ENCODE peak calls at places on chromosomes 5 and 9, in four cellular contexts. F is choroid plexus epithelial cell, C is mucosa of descending colon, Y is lower lobe of right lung. A is an unnamed sample.

GRCh38 chr9:130682490-130683121 is 11.0 kb upstream of the EXOSC2 start:
- DNase-seq in F (peak), Y (peak), C (peak), A (peak)

GRCh38 chr5:156913719-156914370 is 49.2 kb downstream of the TIMD4 start:
- DNase-seq in Y (no peak), F (no peak), C (peak), A (peak)

GRCh38 chr5:181186902-181187499 is 18.0 kb downstream of the TRIM7 start:
- DNase-seq in C (no peak), Y (peak), F (no peak), A (no peak)

GRCh38 chr9:122498883-122499288 is 11.7 kb upstream of the OR1J2 start:
- DNase-seq in C (peak), Y (no peak), F (peak), A (peak)

GRCh38 chr5:135491552-135492318 is 39.6 kb upstream of the TIFAB start:
- DNase-seq in F (no peak), C (no peak), Y (peak), A (no peak)

GRCh38 chr5:180313677-180314076 is 21.8 kb upstream of the MAPK9 start:
- DNase-seq in C (peak), Y (peak), F (no peak), A (no peak)

GRCh38 chr5:82421119-82421518 is 143.0 kb upstream of the RPS23 start:
- DNase-seq in Y (no peak), C (no peak), F (peak), A (no peak)

GRCh38 chr5:66872688-66873333 is 276.6 kb downstream of the MAST4 start:
- DNase-seq in C (no peak), F (no peak), Y (no peak), A (no peak)

GRCh38 chr5:97762483-97762882 is 579.4 kb upstream of the RIOK2 start:
- DNase-seq in C (no peak), Y (no peak), F (no peak), A (no peak)

GRCh38 chr9:133054966-133055365 is 6.8 kb upstream of the CEL start:
- DNase-seq in Y (no peak), C (no peak), F (peak), A (peak)

GRCh38 chr5:44619875-44620610 is 188.7 kb upstream of the MRPS30 start:
- DNase-seq in C (no peak), Y (no peak), F (no peak), A (no peak)

GRCh38 chr9:116471093-116471906 is 215.8 kb upstream of the TRIM32 start:
- DNase-seq in F (peak), C (no peak), Y (no peak), A (no peak)

GRCh38 chr9:91245432-91246313 is 116.0 kb downstream of the AUH start:
- DNase-seq in C (no peak), Y (no peak), F (peak), A (peak)

GRCh38 chr5:83149671-83150070 is 72.3 kb downstream of the XRCC4 start:
- DNase-seq in F (peak), C (no peak), Y (no peak), A (no peak)

GRCh38 chr5:39495294-39495693 is 70.5 kb upstream of the DAB2 start:
- DNase-seq in Y (no peak), F (peak), C (no peak), A (no peak)

GRCh38 chr9:136270173-136270710 is 24.6 kb upstream of the QSOX2 start:
- DNase-seq in Y (no peak), F (no peak), C (no peak), A (no peak)

GRCh38 chr5:40648150-40648549 is 31.6 kb upstream of the PTGER4 start:
- DNase-seq in Y (no peak), F (no peak), C (no peak), A (no peak)

GRCh38 chr5:122704247-122705036 is 70.4 kb upstream of the SNX2 start:
- DNase-seq in F (peak), C (no peak), Y (no peak), A (no peak)

GRCh38 chr9:21527579-21527978 is 45.5 kb upstream of the IFNE start:
- DNase-seq in C (no peak), Y (no peak), F (no peak), A (peak)

GRCh38 chr5:29950416-29951145 is 1242.9 kb upstream of the CDH6 start:
- DNase-seq in F (no peak), C (no peak), Y (no peak), A (no peak)

GRCh38 chr5:107698286-107698685 is 27.5 kb upstream of the EFNA5 start:
- DNase-seq in F (peak), Y (no peak), C (no peak), A (no peak)

GRCh38 chr5:138611295-138612220 is 36.4 kb upstream of the HSPA9 start:
- DNase-seq in Y (no peak), F (peak), C (no peak), A (peak)

GRCh38 chr9:131405429-131405828 is 11.5 kb downstream of the PRRC2B start:
- DNase-seq in C (no peak), Y (no peak), F (peak), A (no peak)

GRCh38 chr9:19409406-19410194 is 791 bp downstream of the ACER2 start:
- DNase-seq in Y (no peak), C (peak), F (no peak), A (peak)

GRCh38 chr5:102196481-102196880 is 99.6 kb downstream of the SLCO4C1 start:
- DNase-seq in C (no peak), F (no peak), Y (no peak), A (no peak)

GRCh38 chr9:84146893-84147705 is 166.5 kb downstream of the RMI1 start:
- DNase-seq in F (no peak), C (peak), Y (no peak), A (no peak)

GRCh38 chr9:108953983-108954574 is 19.9 kb downstream of the ABITRAM start:
- DNase-seq in F (peak), C (peak), Y (no peak), A (peak)

GRCh38 chr5:153959134-153959957 is 79.4 kb downstream of the FAM114A2 start:
- DNase-seq in C (no peak), F (peak), Y (no peak), A (no peak)

GRCh38 chr5:156532921-156533320 is 206.0 kb downstream of the SGCD start:
- DNase-seq in C (peak), Y (no peak), F (no peak), A (no peak)

GRCh38 chr9:136991993-136992818 is at the start of gene PAXX:
- DNase-seq in Y (peak), C (peak), F (peak), A (peak)

GRCh38 chr5:136192015-136192525 is 892 bp downstream of the SMIM32 start:
- DNase-seq in F (peak), C (peak), Y (no peak), A (peak)

GRCh38 chr5:106423109-106423897 is 1247.4 kb downstream of the EFNA5 start:
- DNase-seq in Y (no peak), F (no peak), C (no peak), A (no peak)

GRCh38 chr5:25241981-25242380 is 597.2 kb upstream of the CDH10 start:
- DNase-seq in C (no peak), Y (no peak), F (no peak), A (no peak)

GRCh38 chr5:96716716-96717115 is 54.5 kb downstream of the CAST start:
- DNase-seq in F (no peak), Y (no peak), C (no peak), A (no peak)

GRCh38 chr9:18438300-18438925 is 35.5 kb upstream of the ADAMTSL1 start:
- DNase-seq in C (no peak), Y (peak), F (peak), A (no peak)

GRCh38 chr9:71384343-71384742 is 262.9 kb upstream of the TRPM3 start:
- DNase-seq in F (no peak), Y (no peak), C (no peak), A (no peak)

GRCh38 chr9:2461886-2462285 is 159.7 kb upstream of the VLDLR start:
- DNase-seq in C (no peak), F (peak), Y (no peak), A (no peak)

DNA sequence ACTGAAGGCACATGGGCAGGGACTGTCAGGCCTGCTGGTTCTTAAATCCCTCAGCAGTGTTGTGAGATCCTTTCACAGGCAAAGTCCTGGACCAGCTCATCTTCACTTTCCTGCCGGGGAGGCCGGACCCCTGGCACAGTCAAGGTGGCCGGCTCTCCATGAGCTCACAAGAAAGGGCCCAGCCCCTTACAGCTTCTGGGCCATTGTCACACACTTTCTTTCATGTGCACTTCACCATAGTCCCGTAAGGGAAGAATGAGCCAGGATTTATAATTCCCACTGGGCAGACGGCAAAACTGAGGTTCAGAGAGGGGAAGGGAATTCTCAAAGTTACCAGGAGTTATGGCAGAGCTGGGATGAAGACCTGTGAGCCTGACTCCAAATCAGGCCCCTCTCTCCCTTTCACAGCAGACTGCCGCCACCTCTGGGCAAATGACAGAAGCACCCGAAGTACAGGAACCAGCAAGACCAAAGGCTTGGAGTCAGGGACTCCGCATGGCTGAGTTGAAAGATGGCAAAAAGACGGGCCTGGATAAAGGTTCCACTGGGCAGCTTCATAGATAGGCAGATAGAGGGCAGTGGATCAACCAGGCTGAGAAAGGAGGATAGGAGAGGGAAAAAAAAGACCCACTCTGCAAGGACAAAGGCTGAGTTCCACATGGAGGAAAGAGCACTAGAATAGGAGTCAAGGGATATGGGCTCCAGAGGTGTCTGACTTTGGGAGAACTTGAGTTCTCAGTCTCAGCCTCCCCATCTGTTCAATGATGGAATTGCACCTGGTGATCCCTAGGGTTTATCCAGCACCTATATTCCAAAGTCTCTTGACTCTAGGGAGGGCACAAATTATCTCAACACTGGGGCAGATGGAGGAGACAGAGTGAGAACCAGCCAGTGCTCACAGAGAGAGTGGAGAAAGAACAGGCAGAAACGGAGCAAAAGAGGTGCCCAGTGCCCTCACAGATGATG is 128.7 kb downstream of the PAX5 start:
- DNase-seq in Y (no peak), C (no peak), F (no peak), A (no peak)
- TF ChIP-seq CTCF in Y (no peak), C (no peak), F (peak), A (no peak)

GRCh38 chr9:113456235-113456634 is 7.3 kb upstream of the RGS3 start:
- DNase-seq in Y (no peak), F (peak), C (no peak), A (no peak)

GRCh38 chr9:113452206-113452605 is 11.3 kb upstream of the RGS3 start:
- DNase-seq in C (no peak), Y (no peak), F (no peak), A (no peak)

GRCh38 chr9:113454914-113455761 is 8.4 kb upstream of the RGS3 start:
- DNase-seq in C (peak), F (peak), Y (peak), A (no peak)
- TF ChIP-seq CTCF in C (no peak), F (no peak), Y (no peak), A (no peak)

GRCh38 chr9:95840096-95840495 is 35.4 kb upstream of the ERCC6L2 start:
- DNase-seq in F (peak), C (no peak), Y (no peak), A (no peak)

GRCh38 chr9:95841377-95841776 is 34.1 kb upstream of the ERCC6L2 start:
- DNase-seq in C (no peak), F (no peak), Y (no peak), A (no peak)

GRCh38 chr9:95848764-95849163 is 26.7 kb upstream of the ERCC6L2 start:
- DNase-seq in C (no peak), Y (no peak), F (no peak), A (no peak)

DNA sequence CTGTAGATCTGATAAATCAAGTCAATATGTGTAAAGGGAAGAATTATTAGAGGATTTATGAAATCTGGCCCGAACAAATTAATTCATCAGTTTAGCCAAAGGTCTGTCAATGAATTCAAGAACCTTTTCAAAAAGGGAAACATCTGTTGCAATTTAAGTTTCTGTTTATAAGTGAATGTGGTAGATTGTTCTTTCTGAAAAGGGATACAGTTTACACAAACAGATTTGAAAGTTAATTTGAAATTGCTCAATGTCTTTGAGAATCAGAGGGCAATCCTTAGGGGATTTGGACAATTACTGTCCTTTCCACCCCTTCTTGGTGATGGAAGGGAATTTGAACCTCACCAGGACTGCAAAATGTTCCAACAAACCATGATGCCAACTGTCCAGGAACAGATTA is 29.7 kb upstream of the ERCC6L2 start:
- DNase-seq in F (no peak), C (no peak), Y (no peak), A (no peak)
- TF ChIP-seq CTCF in F (no peak), C (no peak), Y (no peak), A (no peak)

GRCh38 chr5:11384441-11385250 is 519.6 kb downstream of the CTNND2 start:
- DNase-seq in F (no peak), C (peak), Y (peak), A (no peak)

GRCh38 chr5:11387382-11387781 is 516.9 kb downstream of the CTNND2 start:
- DNase-seq in Y (no peak), F (no peak), C (no peak), A (no peak)

GRCh38 chr5:11385901-11386293 is 518.3 kb downstream of the CTNND2 start:
- DNase-seq in F (no peak), Y (no peak), C (no peak), A (no peak)

GRCh38 chr5:11385251-11385900 is 518.9 kb downstream of the CTNND2 start:
- DNase-seq in C (no peak), Y (no peak), F (no peak), A (no peak)

DNA sequence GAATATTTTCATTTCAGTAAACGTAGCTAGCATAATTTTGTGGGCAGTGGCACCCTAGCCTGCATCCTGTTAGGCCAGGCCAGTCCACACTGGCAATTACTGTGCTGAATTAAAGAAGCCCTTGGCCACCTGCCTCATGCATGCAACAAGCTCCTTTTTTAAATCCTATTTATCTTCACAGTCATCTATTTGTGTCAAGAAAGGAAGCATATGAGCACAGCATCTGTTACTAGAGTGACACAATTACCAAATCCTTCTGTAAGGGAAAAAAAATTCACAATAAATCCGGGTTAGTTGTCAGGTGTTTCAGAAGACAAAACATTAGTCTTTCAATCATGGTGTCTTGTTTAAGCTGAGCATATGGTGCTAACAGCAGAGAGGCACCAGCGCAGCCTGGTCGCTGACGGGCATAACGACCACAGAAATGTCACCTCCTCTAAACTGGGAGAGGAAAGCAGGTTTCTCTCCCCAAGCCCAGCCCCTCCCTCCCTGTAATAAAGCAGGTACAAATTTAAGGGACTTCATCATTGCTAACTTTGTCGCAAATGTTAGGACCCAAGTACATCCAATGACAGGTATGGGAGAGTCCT is 520.6 kb downstream of the CTNND2 start:
- DNase-seq in Y (no peak), C (no peak), F (no peak), A (no peak)
- TF ChIP-seq CTCF in Y (no peak), C (no peak), F (no peak), A (no peak)

DNA sequence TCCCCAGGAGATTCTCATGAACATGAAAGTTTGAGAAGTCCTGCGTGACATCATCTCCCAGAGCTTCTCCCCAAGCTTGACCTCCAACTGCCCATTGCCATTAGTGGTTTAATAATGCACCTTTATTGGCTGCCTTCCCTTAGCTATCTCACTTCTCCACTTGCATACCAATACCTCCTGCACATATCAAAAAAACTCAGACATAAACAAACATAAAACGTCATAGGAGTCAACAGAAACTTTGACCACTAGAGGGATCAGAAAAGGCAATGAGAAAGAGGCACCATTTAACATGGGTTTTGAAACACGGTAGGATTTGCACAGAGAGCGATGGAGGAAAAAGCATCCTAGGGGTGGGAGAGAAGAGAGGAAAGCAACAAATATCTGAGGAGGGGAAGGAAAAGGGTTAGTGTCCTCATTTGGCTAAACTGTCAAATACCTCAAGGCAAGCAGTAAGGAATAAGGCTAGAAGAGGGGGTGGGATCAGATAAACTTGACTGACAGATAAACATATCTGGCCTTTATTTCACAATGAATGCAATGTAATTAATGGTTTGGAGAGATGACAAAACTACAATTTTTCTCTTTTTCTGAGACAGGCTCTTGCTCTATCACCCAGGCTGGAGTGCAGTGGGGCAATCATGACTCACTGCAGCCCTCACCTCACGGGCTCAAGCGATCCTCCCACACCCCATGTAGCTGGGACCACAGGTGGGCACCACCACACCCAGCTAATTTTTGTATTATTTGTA is 27.0 kb downstream of the GNAQ start:
- DNase-seq in Y (no peak), C (no peak), F (peak), A (no peak)
- TF ChIP-seq CTCF in Y (peak), C (no peak), F (peak), A (peak)

GRCh38 chr5:15807861-15808260 is 307.9 kb downstream of the FBXL7 start:
- DNase-seq in F (peak), Y (no peak), C (no peak), A (no peak)
- TF ChIP-seq CTCF in F (peak), Y (no peak), C (no peak), A (no peak)